ENCODE peak calls at places on chromosomes 13 and 19, in five cellular contexts. S is HCT116, P is fibroblast of lung, Y is GM12878, J is K562. L is an unnamed sample. For H3K79me2 and H3K4me1, the result is how much of the 10 kb centered on the place peaks cover.

GRCh38 chr13:43546821-43547220 is 240.0 kb downstream of the ENOX1 start:
- DNase-seq in P (no peak), S (no peak), J (no peak), Y (no peak), L (no peak)

GRCh38 chr19:16449330-16449961 is 22.3 kb downstream of the EPS15L1 start:
- DNase-seq in S (no peak), P (peak), Y (peak), J (no peak), L (peak)

GRCh38 chr13:78247362-78247761 is 328.7 kb upstream of the EDNRB start:
- DNase-seq in J (no peak), Y (no peak), S (no peak), P (no peak), L (no peak)

GRCh38 chr13:88464851-88465250 is 793.7 kb downstream of the SLITRK5 start:
- DNase-seq in S (no peak), J (no peak), P (no peak), Y (no peak), L (no peak)

GRCh38 chr19:5697890-5698634 is 8.0 kb downstream of the RPL36 start:
- DNase-seq in S (no peak), J (no peak), Y (no peak), P (no peak), L (no peak)

GRCh38 chr19:28012361-28012760 is 1200.6 kb downstream of the UQCRFS1 start:
- DNase-seq in P (no peak), S (no peak), Y (no peak), J (peak), L (no peak)

GRCh38 chr19:37987356-37988332 is 80.6 kb downstream of the SIPA1L3 start:
- DNase-seq in S (no peak), P (no peak), Y (no peak), J (peak), L (no peak)

GRCh38 chr13:70310720-70311119 is 202.5 kb upstream of the KLHL1 start:
- DNase-seq in Y (no peak), S (peak), P (peak), J (no peak), L (peak)

GRCh38 chr19:20165971-20166592 is 932 bp upstream of the ZNF486 start:
- DNase-seq in Y (no peak), J (no peak), P (no peak), S (no peak), L (no peak)

GRCh38 chr13:35771898-35772297 is 295.4 kb upstream of the MAB21L1 start:
- DNase-seq in Y (no peak), J (no peak), P (peak), S (no peak), L (peak)

GRCh38 chr19:5850189-5850588 is 1.1 kb downstream of the FUT3 start:
- DNase-seq in J (no peak), S (no peak), Y (no peak), P (no peak), L (peak)

GRCh38 chr19:18423258-18424020 is 4.2 kb downstream of the SSBP4 start:
- DNase-seq in S (no peak), P (no peak), Y (no peak), J (no peak), L (no peak)
- H3K79me2 ChIP-seq in S (half or more), P (half or more), Y (half or more), J (half or more), L (half or more)

GRCh38 chr13:66468656-66469055 is 761.5 kb downstream of the PCDH9 start:
- DNase-seq in S (no peak), P (no peak), J (no peak), Y (no peak), L (no peak)
- H3K9ac ChIP-seq in S (no peak), P (no peak), J (no peak), Y (no peak), L (no peak)

GRCh38 chr13:27082325-27082724 is 89.3 kb downstream of the USP12 start:
- DNase-seq in P (no peak), J (no peak), Y (no peak), S (no peak), L (no peak)

GRCh38 chr13:27081893-27082292 is 89.7 kb downstream of the USP12 start:
- DNase-seq in J (no peak), P (no peak), S (no peak), Y (no peak), L (no peak)

GRCh38 chr13:27088619-27089018 is 83.0 kb downstream of the USP12 start:
- DNase-seq in S (no peak), J (no peak), Y (no peak), P (no peak), L (no peak)

GRCh38 chr13:27083183-27083582 is 88.4 kb downstream of the USP12 start:
- DNase-seq in P (no peak), S (no peak), J (no peak), Y (no peak), L (no peak)

DNA sequence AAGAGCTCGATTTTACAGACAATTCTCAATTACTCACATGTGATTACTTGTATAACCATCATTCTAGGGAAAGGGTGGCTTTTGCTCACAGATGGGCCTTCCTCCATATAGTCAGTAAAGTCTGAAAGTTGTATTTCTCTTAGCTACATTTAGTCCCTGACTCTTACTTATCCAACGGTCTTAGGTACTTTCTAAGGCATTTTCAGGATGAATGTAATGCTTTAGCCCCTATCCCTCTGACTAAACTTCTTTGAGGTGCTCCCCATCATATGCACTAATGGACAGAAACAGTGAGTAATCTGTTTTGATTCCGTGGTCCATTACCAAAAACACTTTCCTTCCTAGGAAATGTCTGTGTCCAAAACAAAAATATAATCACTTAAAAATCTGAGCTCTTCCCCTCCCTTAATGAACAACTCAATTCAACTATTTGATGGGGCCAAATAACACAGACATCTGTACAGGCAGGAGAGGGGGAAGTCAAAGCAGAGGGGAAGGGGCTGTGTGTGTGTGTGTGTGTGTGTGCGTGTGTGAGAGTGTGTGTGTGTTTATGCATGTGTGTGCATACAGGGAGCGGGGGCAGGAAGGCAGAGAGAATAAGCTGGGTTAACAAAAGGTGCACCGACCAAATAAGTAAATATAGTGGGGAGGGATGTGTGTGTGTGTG is 84.9 kb downstream of the USP12 start:
- DNase-seq in P (no peak), S (no peak), Y (no peak), J (no peak), L (no peak)
- H3K4me1 ChIP-seq in P (under half), S (under half), Y (under half), J (under half), L (under half)

GRCh38 chr19:10620786-10621185 is 4.6 kb upstream of the SLC44A2 start:
- DNase-seq in Y (no peak), J (no peak), S (no peak), P (no peak), L (peak)

GRCh38 chr19:10617409-10618121 is 7.8 kb upstream of the SLC44A2 start:
- DNase-seq in J (peak), S (no peak), P (peak), Y (no peak), L (peak)

GRCh38 chr19:10621966-10622365 is 3.4 kb upstream of the SLC44A2 start:
- DNase-seq in J (peak), S (no peak), P (no peak), Y (no peak), L (no peak)

GRCh38 chr19:10615429-10616023 is 9.8 kb upstream of the SLC44A2 start:
- DNase-seq in J (no peak), Y (no peak), S (no peak), P (no peak), L (no peak)

GRCh38 chr19:10618846-10619245 is 6.5 kb upstream of the SLC44A2 start:
- DNase-seq in J (no peak), S (no peak), Y (no peak), P (no peak), L (no peak)
- H3K79me2 ChIP-seq in J (under half), S (under half), Y (under half), P (under half), L (under half)

GRCh38 chr19:13732337-13732736 is 32.0 kb upstream of the MRI1 start:
- DNase-seq in J (no peak), S (no peak), Y (no peak), P (no peak), L (no peak)

GRCh38 chr19:13729859-13730258 is 34.5 kb upstream of the MRI1 start:
- DNase-seq in Y (no peak), P (no peak), J (no peak), S (no peak), L (peak)

GRCh38 chr19:13726323-13726722 is 38.0 kb upstream of the MRI1 start:
- DNase-seq in J (no peak), P (no peak), Y (no peak), S (no peak), L (no peak)

GRCh38 chr19:13731147-13731964 is 33.0 kb upstream of the MRI1 start:
- DNase-seq in P (peak), J (peak), S (peak), Y (peak), L (peak)

GRCh38 chr19:13727798-13728197 is 36.5 kb upstream of the MRI1 start:
- DNase-seq in P (peak), J (no peak), Y (no peak), S (no peak), L (no peak)
- H3K9ac ChIP-seq in P (no peak), J (no peak), Y (no peak), S (no peak), L (no peak)

GRCh38 chr19:35438527-35438926 is 9.5 kb upstream of the FFAR2 start:
- DNase-seq in Y (no peak), S (no peak), J (no peak), P (no peak), L (no peak)

GRCh38 chr19:35437152-35437951 is 10.7 kb upstream of the FFAR2 start:
- DNase-seq in S (no peak), P (peak), J (no peak), Y (no peak), L (no peak)

GRCh38 chr19:35439921-35440320 is 8.1 kb upstream of the FFAR2 start:
- DNase-seq in J (no peak), S (no peak), Y (no peak), P (no peak), L (no peak)

GRCh38 chr19:35433448-35433847 is 14.6 kb upstream of the FFAR2 start:
- DNase-seq in J (no peak), S (no peak), P (no peak), Y (no peak), L (no peak)

GRCh38 chr19:35436477-35437141 is 11.4 kb upstream of the FFAR2 start:
- DNase-seq in J (no peak), Y (no peak), S (no peak), P (peak), L (peak)
- H3K4me1 ChIP-seq in J (under half), Y (under half), S (under half), P (under half), L (under half)

GRCh38 chr19:15304140-15304705 is 28.1 kb downstream of the BRD4 start:
- DNase-seq in P (no peak), Y (no peak), S (no peak), J (no peak), L (peak)

GRCh38 chr19:15307169-15307568 is 25.2 kb downstream of the BRD4 start:
- DNase-seq in Y (no peak), P (no peak), J (no peak), S (no peak), L (no peak)

GRCh38 chr19:15300533-15301194 is 31.7 kb downstream of the BRD4 start:
- DNase-seq in Y (no peak), P (peak), S (no peak), J (no peak), L (no peak)

GRCh38 chr19:15303105-15303780 is 29.1 kb downstream of the BRD4 start:
- DNase-seq in S (no peak), P (peak), J (no peak), Y (no peak), L (peak)

DNA sequence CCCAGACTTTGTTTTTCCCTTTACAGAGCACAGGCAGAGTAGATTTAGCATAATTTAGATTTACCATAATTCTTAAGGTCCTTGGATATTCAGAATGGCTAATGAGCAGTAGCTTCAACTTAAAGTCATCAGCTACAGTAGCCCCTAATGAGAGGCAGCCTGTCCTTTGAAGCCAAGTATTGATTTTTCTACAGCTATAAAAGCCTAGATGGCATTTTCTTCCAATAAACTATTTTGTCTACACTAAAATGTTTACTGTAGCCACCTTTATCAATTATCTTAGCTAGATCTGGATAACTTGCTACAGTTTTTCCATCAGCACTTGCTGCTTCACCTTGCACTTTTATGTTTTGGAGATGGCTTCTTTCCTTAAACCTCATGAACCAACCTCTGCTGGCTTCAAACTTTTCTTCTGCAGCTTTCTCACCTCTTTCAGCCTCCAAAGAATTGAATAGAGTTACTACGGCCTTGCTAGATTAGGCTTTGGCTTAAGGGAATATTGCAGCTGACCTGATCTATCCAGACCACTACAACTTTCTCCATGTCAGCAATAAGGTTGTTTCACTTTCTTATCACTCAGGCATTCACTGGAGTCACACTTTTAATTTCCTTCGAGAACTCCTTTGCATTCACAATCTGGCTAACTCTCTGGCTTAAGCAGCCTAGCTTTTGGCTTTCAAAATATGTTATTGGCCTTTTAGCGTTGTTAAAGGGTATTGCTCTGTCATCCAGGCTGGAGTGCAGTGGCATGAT is 26.6 kb downstream of the BRD4 start:
- DNase-seq in S (no peak), J (no peak), Y (no peak), P (no peak), L (no peak)
- H3K79me2 ChIP-seq in S (half or more), J (half or more), Y (half or more), P (half or more), L (half or more)

GRCh38 chr13:114099191-114099590 is 33.2 kb downstream of the RASA3 start:
- DNase-seq in Y (no peak), P (peak), S (peak), J (peak), L (peak)

GRCh38 chr13:114101831-114102520 is 30.4 kb downstream of the RASA3 start:
- DNase-seq in S (no peak), J (no peak), P (no peak), Y (no peak), L (no peak)

GRCh38 chr13:114099918-114100445 is 32.4 kb downstream of the RASA3 start:
- DNase-seq in P (peak), S (peak), J (no peak), Y (no peak), L (peak)

GRCh38 chr13:114101325-114101821 is 31.1 kb downstream of the RASA3 start:
- DNase-seq in Y (no peak), J (no peak), P (peak), S (no peak), L (no peak)

DNA sequence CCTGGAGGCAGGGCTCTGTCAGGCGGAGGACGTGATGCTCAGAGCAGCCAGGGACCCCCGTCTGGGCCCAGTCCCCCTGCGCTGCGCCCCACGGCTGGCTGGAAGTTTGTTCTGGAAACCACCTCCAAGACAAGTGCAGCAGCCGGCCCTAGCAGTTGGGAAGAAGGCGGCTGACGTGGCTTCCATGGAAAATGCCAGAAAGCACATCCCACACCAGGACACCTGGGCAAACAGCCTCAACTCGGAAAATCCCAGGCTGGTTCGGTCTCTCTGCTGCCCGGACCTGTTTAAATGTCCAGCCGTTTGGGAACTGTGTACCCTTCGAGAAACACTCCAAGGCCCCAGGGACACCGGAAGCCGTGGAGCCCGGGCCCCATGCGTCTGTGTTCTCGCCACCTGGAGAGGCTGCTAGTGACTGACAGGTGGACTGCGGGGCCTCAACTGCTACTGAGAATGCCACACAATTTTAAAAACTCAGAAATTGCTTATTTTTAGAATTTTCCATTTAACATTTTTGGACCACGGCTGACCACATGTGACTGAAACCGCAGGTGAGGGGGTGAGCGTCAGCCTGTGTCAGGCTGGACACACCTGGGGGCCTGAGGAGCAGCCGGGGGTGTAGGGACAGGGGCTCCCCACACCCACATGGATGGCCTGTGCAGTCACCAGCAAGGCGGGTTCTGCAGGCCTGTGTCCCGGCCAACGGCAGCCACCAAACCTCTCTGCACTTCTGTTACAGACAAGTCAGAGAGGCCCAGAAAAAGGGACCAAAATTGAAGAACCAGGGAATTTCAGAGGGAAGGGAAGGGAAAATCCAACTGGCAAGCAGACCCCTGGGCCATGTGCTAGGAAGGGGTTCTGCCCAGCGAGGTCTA is 31.7 kb downstream of the RASA3 start:
- DNase-seq in J (no peak), S (no peak), Y (no peak), P (peak), L (no peak)
- H3K9ac ChIP-seq in J (peak), S (no peak), Y (no peak), P (no peak), L (no peak)

L was measured in PC-3.